ENCODE peak calls at places on chromosomes 1 and 21, in four cellular contexts. P is psoas muscle, K is OCI-M1, G is A673. O is an unnamed sample.

GRCh38 chr1:29549001-29549400 is 312.7 kb downstream of the PTPRU start:
- DNase-seq in P (no peak), G (no peak), K (no peak), O (no peak)

GRCh38 chr1:200959341-200959985 is 64.1 kb downstream of the KIF21B start:
- DNase-seq in G (no peak), P (no peak), K (no peak), O (no peak)

GRCh38 chr1:156750191-156750931 is 1.1 kb downstream of the HDGF start:
- DNase-seq in K (peak; percentile 62), G (peak; percentile 41), P (no peak), O (peak; percentile 88)

GRCh38 chr1:234602334-234603220 is 7.4 kb downstream of the IRF2BP2 start:
- DNase-seq in G (peak; percentile 74), K (peak; percentile 96), P (no peak), O (peak; percentile 90)

GRCh38 chr1:226700861-226701260 is 38.2 kb downstream of the ITPKB start:
- DNase-seq in K (no peak), G (no peak), P (no peak), O (no peak)

GRCh38 chr21:42850866-42851391 is 28.4 kb downstream of the WDR4 start:
- DNase-seq in K (peak; percentile 58), P (no peak), G (peak; percentile 41), O (peak; percentile 63)

GRCh38 chr1:151520359-151520758 is 9.2 kb downstream of the CGN start:
- DNase-seq in P (no peak), G (no peak), K (peak; percentile 42), O (no peak)

GRCh38 chr1:228360533-228361313 is 45.9 kb downstream of the TRIM11 start:
- DNase-seq in P (peak; percentile 66), G (no peak), K (no peak), O (no peak)

GRCh38 chr21:39527664-39528381 is 76.1 kb downstream of the SH3BGR start:
- DNase-seq in P (no peak), G (no peak), K (no peak), O (no peak)

GRCh38 chr21:29299046-29299905 is 554 bp downstream of the BACH1 start:
- DNase-seq in G (peak; percentile 71), K (peak; percentile 69), P (peak; percentile 85), O (peak; percentile 75)

GRCh38 chr1:32352831-32353383 is 9.4 kb downstream of the FAM229A start:
- DNase-seq in K (no peak), P (peak; percentile 30), G (no peak), O (no peak)

GRCh38 chr1:31575373-31576140 is 758 bp upstream of the TINAGL1 start:
- DNase-seq in K (no peak), P (no peak), G (no peak), O (no peak)

GRCh38 chr1:19339199-19339861 is 27.2 kb downstream of the SLC66A1 start:
- DNase-seq in K (no peak), G (no peak), P (no peak), O (no peak)

GRCh38 chr1:212110617-212111016 is 75.1 kb downstream of the DTL start:
- DNase-seq in K (no peak), G (peak; percentile 66), P (no peak), O (no peak)

GRCh38 chr1:53869454-53870117 is 20.0 kb downstream of the YIPF1 start:
- DNase-seq in P (no peak), K (peak; percentile 21), G (no peak), O (peak; percentile 34)

GRCh38 chr1:101431956-101432510 is 195.2 kb downstream of the S1PR1 start:
- DNase-seq in G (peak; percentile 19), K (no peak), P (no peak), O (no peak)

GRCh38 chr21:42234026-42234425 is 15.1 kb downstream of the ABCG1 start:
- DNase-seq in K (no peak), P (peak; percentile 41), G (no peak), O (no peak)

GRCh38 chr1:211068976-211069375 is 65.0 kb downstream of the KCNH1 start:
- DNase-seq in P (no peak), G (no peak), K (no peak), O (no peak)

GRCh38 chr1:15277370-15277769 is 30.3 kb downstream of the FHAD1 start:
- DNase-seq in K (no peak), G (no peak), P (no peak), O (no peak)

GRCh38 chr1:177289532-177289931 is 118.8 kb downstream of the BRINP2 start:
- DNase-seq in K (no peak), P (no peak), G (no peak), O (no peak)

GRCh38 chr1:40384413-40384762 is 10.9 kb downstream of the SMAP2 start:
- DNase-seq in G (no peak), P (no peak), K (peak; percentile 74), O (no peak)

GRCh38 chr1:236185687-236186086 is 43.3 kb downstream of the GPR137B start:
- DNase-seq in G (peak; percentile 1), K (no peak), P (no peak), O (peak; percentile 40)

GRCh38 chr1:51575406-51576084 is 41.3 kb upstream of the OSBPL9 start:
- DNase-seq in P (no peak), G (peak; percentile 96), K (peak; percentile 13), O (peak; percentile 96)

GRCh38 chr1:41672173-41672572 is 187.7 kb upstream of the EDN2 start:
- DNase-seq in G (no peak), K (peak; percentile 15), P (no peak), O (no peak)

O was measured in NB4.